ENCODE peak calls at places on chromosomes 2 and 18, in four cellular contexts. Z is tibial artery; S is A673; L is CD8-positive, alpha-beta T cell. W is an unnamed sample.

GRCh38 chr2:130864830-130865229 is 28.1 kb downstream of the ARHGEF4 start:
- DNase-seq in S (peak; percentile 79), L (no peak), Z (no peak), W (no peak)

GRCh38 chr2:190714958-190715357 is 66.1 kb downstream of the NAB1 start:
- DNase-seq in Z (no peak), S (no peak), L (no peak), W (no peak)

GRCh38 chr2:224734949-224735348 is 18.8 kb upstream of the CCDC195 start:
- DNase-seq in Z (no peak), L (no peak), S (no peak), W (no peak)

GRCh38 chr18:9861933-9862332 is 23.8 kb upstream of the TXNDC2 start:
- DNase-seq in S (no peak), Z (no peak), L (no peak), W (no peak)

GRCh38 chr2:60873381-60873780 is 8.0 kb upstream of the REL start:
- DNase-seq in L (no peak), Z (no peak), S (no peak), W (no peak)

GRCh38 chr2:3870997-3871396 is 167.6 kb downstream of the DCDC2C start:
- DNase-seq in L (no peak), Z (no peak), S (peak; percentile 7), W (no peak)

GRCh38 chr18:74623047-74623816 is 25.6 kb downstream of the ZNF407 start:
- DNase-seq in L (no peak), Z (no peak), S (no peak), W (no peak)

GRCh38 chr18:22169011-22169888 is at the start of gene GATA6:
- DNase-seq in L (peak; percentile 15), Z (peak; percentile 96), S (peak; percentile 90), W (peak; percentile 76)

GRCh38 chr2:46346719-46347118 is 49.5 kb downstream of the EPAS1 start:
- DNase-seq in Z (no peak), S (no peak), L (no peak), W (no peak)

GRCh38 chr2:46349115-46349547 is 51.9 kb downstream of the EPAS1 start:
- DNase-seq in Z (no peak), S (no peak), L (no peak), W (no peak)

GRCh38 chr2:46350030-46350699 is 53.0 kb downstream of the EPAS1 start:
- DNase-seq in Z (no peak), L (no peak), S (no peak), W (no peak)

GRCh38 chr2:46345775-46346174 is 48.6 kb downstream of the EPAS1 start:
- DNase-seq in Z (no peak), S (no peak), L (no peak), W (no peak)

DNA sequence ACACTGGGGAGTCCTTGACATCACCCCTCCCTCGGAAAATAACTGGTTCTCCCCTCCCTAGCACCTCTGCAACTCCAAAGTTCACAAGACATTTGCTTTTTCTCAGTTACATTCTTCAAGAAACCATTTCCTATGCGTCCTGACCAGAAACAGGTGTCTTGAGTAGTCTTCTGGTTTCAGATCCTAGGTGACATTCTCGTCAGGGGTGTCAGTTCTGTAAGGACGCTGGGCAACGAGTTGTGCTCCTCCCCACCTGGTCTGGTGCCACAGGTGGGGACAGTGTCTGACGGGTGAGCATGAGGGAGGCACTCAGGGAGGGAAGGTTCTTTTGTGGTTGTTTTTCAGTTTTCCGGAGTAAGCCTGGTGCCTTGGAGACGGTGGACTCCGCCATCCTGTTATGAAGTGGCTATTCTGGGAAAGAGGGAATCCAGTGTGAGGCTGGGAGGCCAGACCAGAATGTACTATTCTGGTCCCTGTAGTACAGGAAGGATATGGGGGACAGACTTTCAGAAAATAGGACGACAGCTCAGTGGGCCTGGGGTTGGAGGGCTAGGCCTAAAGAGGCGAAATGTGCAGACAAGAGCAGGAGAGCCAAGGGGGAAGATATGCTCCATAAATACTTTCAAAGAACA is 50.6 kb downstream of the EPAS1 start:
- DNase-seq in L (no peak), Z (no peak), S (no peak), W (no peak)
- H3K4me1 ChIP-seq in L (peaks cover 50% of the 10 kb centered on the region), Z (peaks cover 49% of the 10 kb centered on the region), S (no peaks in the 10 kb centered on the region), W (peaks cover 65% of the 10 kb centered on the region)

GRCh38 chr2:98487806-98488189 is 43.1 kb downstream of the INPP4A start:
- DNase-seq in S (peak; percentile 52), L (no peak), Z (no peak), W (no peak)
- H3K4me1 ChIP-seq in S (no peaks in the 10 kb centered on the region), L (peaks cover 95% of the 10 kb centered on the region), Z (no peaks in the 10 kb centered on the region), W (peaks cover 10% of the 10 kb centered on the region)

DNA sequence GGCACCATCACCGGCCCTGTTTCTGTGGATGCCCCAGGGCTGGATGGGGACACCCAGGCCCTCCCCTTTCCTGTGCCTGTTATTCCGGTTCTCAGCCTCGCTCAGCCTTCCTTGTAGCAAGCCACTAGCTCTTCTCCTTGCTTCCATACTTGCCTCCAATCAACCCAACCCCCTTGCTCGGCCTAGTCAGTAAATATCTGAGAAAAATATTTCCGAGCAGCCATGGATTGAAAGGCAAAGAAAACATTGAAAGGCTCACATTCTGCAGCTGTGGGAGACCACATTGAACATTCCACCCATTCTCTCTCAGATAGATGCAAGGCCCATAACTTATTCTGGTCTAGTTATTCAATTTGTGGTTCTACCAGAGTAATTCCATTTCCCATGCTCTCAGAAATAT is 114.9 kb downstream of the SPP2 start:
- DNase-seq in S (no peak), L (no peak), Z (no peak), W (no peak)
- H3K4me1 ChIP-seq in S (no peaks in the 10 kb centered on the region), L (peaks cover 15% of the 10 kb centered on the region), Z (no peaks in the 10 kb centered on the region), W (no peaks in the 10 kb centered on the region)

GRCh38 chr2:172427990-172428840 is 829 bp downstream of the ITGA6 start:
- DNase-seq in Z (no peak), L (peak; percentile 46), S (peak; percentile 39), W (no peak)

GRCh38 chr2:172430671-172431070 is 3.3 kb downstream of the ITGA6 start:
- DNase-seq in S (no peak), Z (no peak), L (no peak), W (no peak)

GRCh38 chr2:172428841-172429173 is 1.4 kb downstream of the ITGA6 start:
- DNase-seq in S (no peak), L (no peak), Z (no peak), W (no peak)

GRCh38 chr2:172430027-172430426 is 2.6 kb downstream of the ITGA6 start:
- DNase-seq in L (no peak), S (no peak), Z (no peak), W (no peak)

DNA sequence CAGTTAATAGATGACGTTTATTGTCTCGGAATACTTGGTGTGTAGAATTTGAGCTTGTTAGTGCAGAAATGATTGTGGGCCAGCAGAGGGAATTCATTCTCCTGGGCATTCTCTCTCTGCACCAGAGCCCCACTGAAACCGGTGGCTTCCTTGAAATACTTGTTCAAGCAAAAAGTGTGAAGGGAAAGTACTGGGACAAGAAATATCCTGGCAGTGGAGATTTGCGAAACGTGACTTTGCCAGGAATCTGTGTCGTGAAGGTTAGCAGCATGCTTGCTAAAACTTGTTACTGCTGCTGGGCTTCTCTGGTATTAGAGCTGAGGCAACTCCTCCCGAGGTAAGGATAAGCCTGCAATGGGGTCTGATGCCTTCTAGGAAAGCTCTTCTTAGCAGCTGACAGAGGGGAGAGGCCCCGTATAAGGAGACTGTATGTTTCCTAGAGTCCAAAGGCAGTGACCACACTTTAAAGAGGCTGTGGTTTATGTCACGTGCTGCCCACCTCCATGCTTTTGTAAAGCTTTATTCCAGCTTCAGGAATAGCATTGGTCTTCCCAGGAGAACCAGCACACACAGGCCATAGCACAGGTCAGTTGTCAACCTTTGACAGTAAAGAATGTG is 2.1 kb downstream of the ITGA6 start:
- DNase-seq in L (no peak), S (no peak), Z (no peak), W (no peak)
- H3K4me1 ChIP-seq in L (peaks cover 65% of the 10 kb centered on the region), S (peaks cover 17% of the 10 kb centered on the region), Z (peaks cover 11% of the 10 kb centered on the region), W (peaks cover 24% of the 10 kb centered on the region)

GRCh38 chr2:240136013-240136670 is at the start of gene COPS9:
- DNase-seq in L (peak; percentile 82), S (peak; percentile 91), Z (peak; percentile 86), W (peak; percentile 58)

GRCh38 chr2:240134956-240135520 is 1.1 kb downstream of the COPS9 start:
- DNase-seq in Z (peak; percentile 9), S (no peak), L (no peak), W (no peak)

GRCh38 chr2:240135706-240136012 is 446 bp downstream of the COPS9 start:
- DNase-seq in Z (no peak), L (no peak), S (no peak), W (no peak)

GRCh38 chr2:240133401-240133800 is 2.7 kb downstream of the COPS9 start:
- DNase-seq in S (no peak), Z (peak; percentile 9), L (no peak), W (no peak)

DNA sequence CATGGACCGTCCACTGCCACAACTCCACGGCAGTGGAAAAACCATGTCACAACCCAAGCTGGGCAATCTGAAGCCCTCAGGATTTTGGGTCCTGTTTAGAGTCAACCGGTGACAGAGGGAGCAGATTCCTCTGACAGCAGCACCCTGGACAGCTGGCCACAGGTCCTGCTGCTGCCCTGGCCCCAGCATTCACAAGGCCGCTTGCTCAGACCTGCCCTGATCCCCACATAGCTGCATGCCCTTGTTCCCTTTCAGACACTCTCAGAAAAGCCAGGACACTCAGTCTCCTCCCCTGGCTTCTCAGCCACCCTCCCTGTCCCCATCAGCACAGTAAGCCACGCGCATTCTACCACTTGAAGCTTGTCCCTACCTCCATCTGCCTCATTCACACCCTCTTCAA is 1.6 kb downstream of the COPS9 start:
- DNase-seq in S (no peak), Z (peak; percentile 5), L (no peak), W (no peak)
- H3K4me1 ChIP-seq in S (peaks cover 5% of the 10 kb centered on the region), Z (peaks cover 6% of the 10 kb centered on the region), L (peaks cover 16% of the 10 kb centered on the region), W (peaks cover 12% of the 10 kb centered on the region)